ENCODE peak calls at places on chromosomes 13 and 19, in four cellular contexts. H, E, W and M are unnamed samples.

GRCh38 chr13:94249512-94249911 is 230.0 kb downstream of the DCT start:
- DNase-seq in E (peak; percentile 27), W (no peak), H (peak; percentile 28), M (peak; percentile 44)

GRCh38 chr13:25170554-25171107 is 1.5 kb downstream of the AMER2 start:
- DNase-seq in W (no peak), H (peak; percentile 56), E (no peak), M (no peak)

GRCh38 chr13:25069911-25070310 is 26.0 kb upstream of the PABPC3 start:
- DNase-seq in W (no peak), H (peak; percentile 25), E (no peak), M (no peak)

GRCh38 chr19:49889687-49890348 is 6.9 kb downstream of the IL4I1 start:
- DNase-seq in H (peak; percentile 94), W (peak; percentile 55), E (no peak), M (no peak)

GRCh38 chr19:30653646-30654386 is 281.6 kb downstream of the ZNF536 start:
- DNase-seq in H (no peak), W (no peak), E (no peak), M (no peak)

GRCh38 chr19:16394111-16394510 is 69.5 kb downstream of the KLF2 start:
- DNase-seq in W (no peak), E (no peak), H (no peak), M (no peak)

GRCh38 chr13:48500652-48501197 is 32.2 kb downstream of the RCBTB2 start:
- DNase-seq in W (no peak), E (peak; percentile 84), H (peak; percentile 19), M (no peak)

GRCh38 chr19:5618591-5618990 is 4.0 kb downstream of the SAFB2 start:
- DNase-seq in H (no peak), E (no peak), W (no peak), M (no peak)

GRCh38 chr13:92900455-92900854 is 326.2 kb upstream of the GPC6 start:
- DNase-seq in W (no peak), E (no peak), H (no peak), M (no peak)

GRCh38 chr19:48344892-48345291 is 18.8 kb downstream of the TMEM143 start:
- DNase-seq in W (no peak), E (no peak), H (peak; percentile 70), M (no peak)

GRCh38 chr13:43983373-43983772 is 103.7 kb downstream of the LACC1 start:
- DNase-seq in W (no peak), E (no peak), H (no peak), M (no peak)

GRCh38 chr19:9622531-9622930 is 1.5 kb upstream of the ZNF561 start:
- DNase-seq in E (no peak), H (no peak), W (peak; percentile 47), M (no peak)

GRCh38 chr13:98571955-98572662 is 4.8 kb downstream of the STK24 start:
- DNase-seq in W (no peak), E (peak; percentile 82), H (no peak), M (no peak)

GRCh38 chr13:61766667-61767058 is 351.0 kb upstream of the PCDH20 start:
- DNase-seq in E (no peak), H (no peak), W (no peak), M (no peak)

GRCh38 chr13:45331981-45332830 is 8.8 kb downstream of the TPT1 start:
- DNase-seq in E (peak; percentile 91), W (no peak), H (no peak), M (peak; percentile 85)

GRCh38 chr19:2820112-2820702 is 539 bp downstream of the ZNF554 start:
- DNase-seq in E (no peak), W (no peak), H (peak; percentile 50), M (no peak)

GRCh38 chr13:22940090-22940710 is 240.6 kb upstream of the SGCG start:
- DNase-seq in W (no peak), H (no peak), E (no peak), M (no peak)

GRCh38 chr19:40609561-40610395 is 8.6 kb downstream of the LTBP4 start:
- DNase-seq in W (peak; percentile 88), E (no peak), H (peak; percentile 95), M (peak; percentile 95)

GRCh38 chr13:49858183-49858856 is 65.8 kb upstream of the KPNA3 start:
- DNase-seq in H (no peak), E (peak; percentile 81), W (no peak), M (peak; percentile 90)

GRCh38 chr19:30781519-30781918 is 409.3 kb downstream of the ZNF536 start:
- DNase-seq in W (no peak), E (no peak), H (no peak), M (peak; percentile 37)

GRCh38 chr13:99974296-99974938 is 2.9 kb upstream of the ZIC5 start:
- DNase-seq in H (peak; percentile 87), W (no peak), E (no peak), M (no peak)
- H3K27me3 ChIP-seq in H (peaks cover 56% of the 10 kb centered on the region), W (peaks cover 96% of the 10 kb centered on the region), E (peaks cover 67% of the 10 kb centered on the region), M (peaks cover 96% of the 10 kb centered on the region)

DNA sequence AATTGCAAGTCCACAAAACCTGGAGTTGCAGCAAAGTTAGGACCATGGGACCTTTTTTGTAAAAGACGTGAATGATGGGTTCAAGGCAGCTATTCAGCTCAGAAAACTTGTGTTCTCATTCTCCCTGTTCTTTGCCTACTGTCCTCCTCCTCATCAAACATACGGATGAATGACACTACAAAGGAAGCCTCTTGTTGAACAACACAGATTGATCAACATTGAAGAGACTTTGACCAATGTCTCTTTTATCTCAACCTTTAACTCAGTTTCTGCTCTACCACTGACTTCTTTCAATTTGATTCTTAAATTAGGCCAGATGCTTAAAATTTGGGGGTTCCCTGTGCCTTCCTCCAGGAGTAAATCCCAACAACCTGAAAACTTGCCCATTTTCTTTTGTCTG is 27.9 kb upstream of the KLF12 start:
- DNase-seq in W (no peak), H (no peak), E (no peak), M (no peak)
- H3K36me3 ChIP-seq in W (no peaks in the 10 kb centered on the region), H (no peaks in the 10 kb centered on the region), E (no peaks in the 10 kb centered on the region), M (no peaks in the 10 kb centered on the region)

GRCh38 chr19:38358071-38358470 is 16.3 kb upstream of the PSMD8 start:
- DNase-seq in E (no peak), H (no peak), W (no peak), M (no peak)
- H3K27me3 ChIP-seq in E (peaks cover 15% of the 10 kb centered on the region), H (peaks cover 29% of the 10 kb centered on the region), W (peaks cover 51% of the 10 kb centered on the region), M (peaks cover 55% of the 10 kb centered on the region)

GRCh38 chr19:11028146-11028545 is 61.1 kb upstream of the LDLR start:
- DNase-seq in W (no peak), H (no peak), E (no peak), M (no peak)

GRCh38 chr19:11034449-11035213 is 54.6 kb upstream of the LDLR start:
- DNase-seq in H (no peak), W (no peak), E (no peak), M (no peak)

GRCh38 chr19:11033251-11033650 is 56.0 kb upstream of the LDLR start:
- DNase-seq in E (no peak), W (no peak), H (no peak), M (no peak)

GRCh38 chr19:11033763-11034162 is 55.5 kb upstream of the LDLR start:
- DNase-seq in H (no peak), W (no peak), E (no peak), M (no peak)

GRCh38 chr19:11031421-11032070 is 57.7 kb upstream of the LDLR start:
- DNase-seq in E (no peak), W (no peak), H (no peak), M (no peak)
- H3K36me3 ChIP-seq in E (peaks cover 56% of the 10 kb centered on the region), W (peaks cover 3% of the 10 kb centered on the region), H (peaks cover 18% of the 10 kb centered on the region), M (peaks cover 98% of the 10 kb centered on the region)

GRCh38 chr19:35856546-35857149 is at the start of gene KIRREL2:
- DNase-seq in H (peak; percentile 83), E (no peak), W (no peak), M (no peak)
- H3K27me3 ChIP-seq in H (peaks cover 62% of the 10 kb centered on the region), E (peaks cover 47% of the 10 kb centered on the region), W (peaks cover 57% of the 10 kb centered on the region), M (peaks cover 79% of the 10 kb centered on the region)

GRCh38 chr13:110683921-110684320 is 22.0 kb downstream of the CARS2 start:
- DNase-seq in E (no peak), H (no peak), W (no peak), M (peak; percentile 71)

GRCh38 chr13:110684388-110685056 is 21.4 kb downstream of the CARS2 start:
- DNase-seq in W (no peak), H (no peak), E (no peak), M (no peak)

GRCh38 chr13:110682746-110683145 is 23.2 kb downstream of the CARS2 start:
- DNase-seq in W (no peak), H (no peak), E (no peak), M (peak; percentile 75)

GRCh38 chr13:110681868-110682550 is 23.9 kb downstream of the CARS2 start:
- DNase-seq in W (no peak), H (no peak), E (no peak), M (no peak)

GRCh38 chr13:110683203-110683883 is 22.6 kb downstream of the CARS2 start:
- DNase-seq in W (no peak), E (no peak), H (peak; percentile 45), M (no peak)
- H3K36me3 ChIP-seq in W (no peaks in the 10 kb centered on the region), E (peaks cover 23% of the 10 kb centered on the region), H (peaks cover 23% of the 10 kb centered on the region), M (peaks cover 95% of the 10 kb centered on the region)

GRCh38 chr13:27794921-27795717 is 2.8 kb downstream of the GSX1 start:
- DNase-seq in E (no peak), W (no peak), H (peak; percentile 78), M (no peak)
- H3K27me3 ChIP-seq in E (peaks cover 72% of the 10 kb centered on the region), W (peaks cover 100% of the 10 kb centered on the region), H (peaks cover 100% of the 10 kb centered on the region), M (peaks cover 75% of the 10 kb centered on the region)